ENCODE peak calls at places on chromosomes 5 and 9, in eight cellular contexts. N, U, L, X, O, Y, Q and P are unnamed samples. For H3K27me3, the result is how much of the 10 kb centered on the place peaks cover.

GRCh38 chr9:133788819-133789733 is 50.9 kb upstream of the SARDH start:
- DNase-seq in X (no peak), O (no peak), U (no peak), N (no peak), Q (no peak), Y (no peak), L (no peak), P (peak)

GRCh38 chr9:134335490-134336173 is 9.4 kb downstream of the RXRA start:
- DNase-seq in U (no peak), Y (no peak), X (no peak), N (no peak), O (no peak), L (no peak), Q (no peak), P (no peak)

GRCh38 chr5:68544656-68545565 is 329.4 kb downstream of the PIK3R1 start:
- DNase-seq in U (no peak), N (no peak), O (no peak), Q (peak), L (no peak), X (no peak), Y (no peak), P (no peak)

GRCh38 chr5:60522299-60522915 is 177.6 kb downstream of the DEPDC1B start:
- DNase-seq in L (no peak), U (no peak), O (no peak), Y (peak), Q (no peak), X (no peak), N (no peak), P (peak)

GRCh38 chr9:14383296-14383695 is 69.4 kb upstream of the NFIB start:
- DNase-seq in N (no peak), L (no peak), X (peak), U (no peak), Y (no peak), Q (no peak), O (no peak), P (peak)

GRCh38 chr9:32782476-32783167 is 718 bp upstream of the TMEM215 start:
- DNase-seq in Q (no peak), X (no peak), O (no peak), L (peak), Y (no peak), N (peak), U (no peak), P (no peak)

GRCh38 chr9:36820392-36820861 is 213.6 kb downstream of the PAX5 start:
- DNase-seq in Q (no peak), O (no peak), N (no peak), X (no peak), L (no peak), U (no peak), Y (no peak), P (no peak)

GRCh38 chr9:96232539-96233241 is 69.3 kb downstream of the HSD17B3 start:
- DNase-seq in Q (peak), O (no peak), L (peak), N (peak), Y (no peak), U (no peak), X (peak), P (peak)

GRCh38 chr9:34125681-34126206 is 754 bp downstream of the DCAF12 start:
- DNase-seq in N (peak), Q (peak), U (no peak), L (peak), X (peak), Y (no peak), O (no peak), P (no peak)

GRCh38 chr9:71746753-71747115 is 21.6 kb downstream of the CEMIP2 start:
- DNase-seq in Q (no peak), O (no peak), X (no peak), L (no peak), U (no peak), Y (no peak), N (no peak), P (no peak)

GRCh38 chr5:141863569-141864178 is 14.5 kb downstream of the PCDH1 start:
- DNase-seq in Q (no peak), L (no peak), U (no peak), O (no peak), N (no peak), X (no peak), Y (no peak), P (no peak)
- H3K27me3 ChIP-seq in Q (under half), L (under half), U (under half), O (under half), N (under half), X (under half), Y (under half), P (under half)

GRCh38 chr9:23590601-23591000 is 235.4 kb downstream of the ELAVL2 start:
- DNase-seq in O (no peak), Y (no peak), U (no peak), X (no peak), L (no peak), N (no peak), Q (peak), P (peak)

GRCh38 chr9:23587903-23588302 is 238.1 kb downstream of the ELAVL2 start:
- DNase-seq in N (peak), Q (no peak), U (peak), X (no peak), L (peak), Y (no peak), O (no peak), P (no peak)

GRCh38 chr9:23586906-23587305 is 239.1 kb downstream of the ELAVL2 start:
- DNase-seq in Y (no peak), O (no peak), X (no peak), N (no peak), U (no peak), L (no peak), Q (no peak), P (no peak)

GRCh38 chr9:23582836-23583235 is 243.2 kb downstream of the ELAVL2 start:
- DNase-seq in U (no peak), N (no peak), Y (no peak), Q (peak), X (no peak), O (no peak), L (no peak), P (no peak)

GRCh38 chr9:23587433-23587832 is 238.6 kb downstream of the ELAVL2 start:
- DNase-seq in L (no peak), U (no peak), Y (no peak), N (no peak), Q (no peak), X (no peak), O (no peak), P (no peak)
- H3K4me2 ChIP-seq in L (no peak), U (no peak), Y (no peak), N (no peak), Q (no peak), X (no peak), O (no peak), P (no peak)

GRCh38 chr5:80565330-80565729 is 4.8 kb downstream of the ANKRD34B start:
- DNase-seq in X (no peak), Y (no peak), N (no peak), U (no peak), Q (no peak), L (no peak), O (no peak), P (no peak)

GRCh38 chr5:80569086-80569960 is 757 bp downstream of the ANKRD34B start:
- DNase-seq in Q (no peak), N (peak), X (no peak), U (no peak), Y (no peak), L (peak), O (no peak), P (no peak)

GRCh38 chr5:80568251-80568650 is 1.8 kb downstream of the ANKRD34B start:
- DNase-seq in L (no peak), Y (no peak), X (no peak), N (no peak), U (no peak), O (no peak), Q (no peak), P (no peak)

GRCh38 chr5:80569961-80570786 is at the start of gene ANKRD34B:
- DNase-seq in Q (peak), L (peak), O (no peak), Y (no peak), X (no peak), N (peak), U (peak), P (peak)

GRCh38 chr5:80566711-80567259 is 3.3 kb downstream of the ANKRD34B start:
- DNase-seq in Y (no peak), L (no peak), X (no peak), Q (no peak), O (no peak), U (no peak), N (no peak), P (no peak)
- H3K27me3 ChIP-seq in Y (under half), L (half or more), X (under half), Q (under half), O (under half), U (under half), N (half or more), P (half or more)

GRCh38 chr9:129716091-129716490 is 36.8 kb downstream of the PTGES start:
- DNase-seq in U (no peak), N (no peak), L (no peak), Y (no peak), X (peak), Q (no peak), O (no peak), P (no peak)
- H3K4me2 ChIP-seq in U (no peak), N (no peak), L (no peak), Y (no peak), X (no peak), Q (no peak), O (no peak), P (no peak)

DNA sequence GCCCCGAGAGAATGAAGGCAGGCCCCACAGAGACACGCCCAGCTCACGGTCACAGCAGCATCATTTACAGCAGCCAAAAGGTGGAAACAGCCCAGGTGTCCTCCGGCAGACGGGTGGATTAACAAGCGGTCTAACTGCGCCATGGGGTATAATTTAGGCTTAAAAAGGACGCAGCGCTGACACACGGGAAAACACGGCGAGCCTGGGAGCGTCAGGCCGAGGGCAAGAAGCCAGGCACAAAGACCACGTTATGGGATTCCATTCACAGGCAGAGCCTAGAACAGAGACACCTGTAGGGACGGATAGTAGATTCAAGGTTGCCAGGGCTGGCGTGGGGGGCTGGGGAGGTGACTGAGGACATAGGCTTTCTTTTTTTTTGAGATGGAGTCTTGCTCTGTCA is 36.9 kb upstream of the TMEM250 start:
- DNase-seq in U (no peak), O (no peak), X (no peak), Y (no peak), L (no peak), N (no peak), Q (no peak), P (no peak)
- H3K27me3 ChIP-seq in U (under half), O (under half), X (under half), Y (under half), L (under half), N (under half), Q (under half), P (under half)

GRCh38 chr5:113244966-113245365 is 189.8 kb downstream of the TSSK1B start:
- DNase-seq in L (no peak), U (no peak), Y (no peak), O (no peak), X (no peak), Q (no peak), N (no peak), P (no peak)

GRCh38 chr5:113243349-113243664 is 191.5 kb downstream of the TSSK1B start:
- DNase-seq in L (no peak), U (no peak), O (no peak), N (no peak), X (no peak), Q (no peak), Y (no peak), P (no peak)

GRCh38 chr5:113240951-113241726 is 193.7 kb downstream of the TSSK1B start:
- DNase-seq in N (no peak), L (no peak), U (no peak), Y (no peak), O (no peak), Q (no peak), X (no peak), P (no peak)

GRCh38 chr5:113240032-113240431 is 194.8 kb downstream of the TSSK1B start:
- DNase-seq in N (no peak), Q (no peak), U (no peak), O (no peak), X (no peak), Y (no peak), L (no peak), P (no peak)

DNA sequence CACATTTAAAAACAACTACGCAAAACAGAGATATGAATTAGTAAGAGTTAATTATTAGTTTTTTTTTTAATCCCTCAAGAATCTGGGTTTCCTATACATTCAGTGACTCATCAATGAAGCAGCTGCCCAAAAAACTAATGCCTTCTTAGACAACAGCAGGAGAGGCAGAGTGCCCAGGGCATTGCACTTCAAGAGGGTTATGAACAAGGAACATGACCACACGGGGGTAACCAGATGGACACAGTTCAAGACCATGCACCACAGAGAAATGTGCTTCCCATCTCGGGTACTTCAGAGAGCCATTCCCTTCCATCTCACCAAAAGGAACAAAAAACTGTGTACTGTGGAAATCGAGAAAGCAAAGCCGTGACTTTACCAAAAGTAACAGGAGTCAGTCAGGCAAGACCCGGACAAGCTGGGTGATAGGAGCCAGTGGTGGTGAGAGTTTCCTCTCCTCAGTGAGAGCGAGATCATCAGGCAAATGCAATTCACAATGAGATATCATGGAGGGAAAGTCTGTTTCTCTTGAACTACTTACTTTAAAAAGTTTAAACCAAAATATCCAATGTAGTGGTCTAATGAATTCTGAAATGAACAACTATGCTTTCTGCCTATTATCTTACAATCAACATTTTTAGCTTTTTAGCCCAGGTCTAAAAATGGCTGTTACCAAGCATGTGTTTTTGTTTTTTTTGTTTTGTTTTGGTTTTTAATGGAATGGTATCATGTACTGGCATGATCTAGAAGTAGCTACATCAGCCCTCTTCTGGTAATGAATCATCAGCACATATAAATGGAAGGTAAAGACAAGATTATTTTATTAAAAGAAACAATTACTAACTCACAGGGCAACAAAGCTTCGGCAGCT is 192.1 kb downstream of the TSSK1B start:
- DNase-seq in U (no peak), O (no peak), Y (no peak), Q (peak), L (no peak), X (no peak), N (no peak), P (peak)
- H3K4me2 ChIP-seq in U (no peak), O (no peak), Y (no peak), Q (peak), L (no peak), X (no peak), N (no peak), P (no peak)

GRCh38 chr9:136936645-136937170 is 7.8 kb downstream of the FBXW5 start:
- DNase-seq in L (no peak), O (no peak), Q (no peak), U (no peak), N (no peak), X (no peak), Y (no peak), P (no peak)
- H3K27me3 ChIP-seq in L (under half), O (under half), Q (under half), U (under half), N (under half), X (under half), Y (under half), P (under half)

GRCh38 chr5:39478851-39479250 is 54.1 kb upstream of the DAB2 start:
- DNase-seq in Q (no peak), U (no peak), Y (no peak), L (no peak), O (no peak), N (no peak), X (no peak), P (no peak)
- H3K4me2 ChIP-seq in Q (no peak), U (no peak), Y (no peak), L (no peak), O (no peak), N (no peak), X (no peak), P (no peak)